ENCODE peak calls at places on chromosomes 5 and 9, in five cellular contexts. L is GM23338, G is fibroblast of lung, M is mesendoderm, X is K562. A is an unnamed sample.
A peak's percentile ranks its signal among the peaks of the same experiment; 100 is the strongest.

GRCh38 chr5:142171270-142171669 is 62.7 kb downstream of the NDFIP1 start:
- DNase-seq in X (no peak), M (no peak), G (no peak), L (peak; percentile 29), A (no peak)

GRCh38 chr5:179267071-179267670 is 78.1 kb downstream of the ADAMTS2 start:
- DNase-seq in M (peak; percentile 27), L (no peak), G (no peak), X (no peak), A (no peak)

GRCh38 chr5:145750194-145750593 is 84.9 kb downstream of the PRELID2 start:
- DNase-seq in G (no peak), M (no peak), X (no peak), L (no peak), A (no peak)

GRCh38 chr5:87076931-87077330 is 190.8 kb upstream of the RASA1 start:
- DNase-seq in X (no peak), M (no peak), G (peak; percentile 54), L (no peak), A (no peak)

GRCh38 chr5:103128202-103128601 is 8.1 kb downstream of the PPIP5K2 start:
- DNase-seq in G (no peak), X (no peak), L (no peak), M (no peak), A (no peak)

GRCh38 chr5:111043712-111044506 is 27.6 kb upstream of the TSLP start:
- DNase-seq in X (peak; percentile 9), L (peak; percentile 40), G (peak; percentile 53), M (peak; percentile 70), A (no peak)

GRCh38 chr9:6197330-6197729 is 18.3 kb upstream of the IL33 start:
- DNase-seq in L (peak; percentile 75), X (peak; percentile 9), M (peak; percentile 63), G (no peak), A (no peak)

GRCh38 chr9:113436753-113437515 is 26.4 kb downstream of the C9orf43 start:
- DNase-seq in L (no peak), M (no peak), G (peak; percentile 27), X (no peak), A (no peak)

GRCh38 chr9:138111607-138112006 is 234.0 kb downstream of the CACNA1B start:
- DNase-seq in L (no peak), M (no peak), X (no peak), G (no peak), A (no peak)

GRCh38 chr9:19416143-19416542 is 7.3 kb downstream of the ACER2 start:
- DNase-seq in G (peak; percentile 75), L (no peak), M (no peak), X (no peak), A (no peak)

GRCh38 chr9:129250786-129251185 is 72.7 kb upstream of the IER5L start:
- DNase-seq in G (peak; percentile 69), L (no peak), M (no peak), X (no peak), A (no peak)

GRCh38 chr5:145937432-145938250 is 1.3 kb downstream of the SH3RF2 start:
- DNase-seq in G (peak; percentile 85), M (peak; percentile 85), X (no peak), L (peak; percentile 40), A (no peak)

GRCh38 chr5:165448773-165449172 is 1943.4 kb downstream of the MAT2B start:
- DNase-seq in L (no peak), M (no peak), X (no peak), G (no peak), A (no peak)

GRCh38 chr9:107312651-107313050 is 29.6 kb downstream of the RAD23B start:
- DNase-seq in G (peak; percentile 20), X (no peak), L (peak; percentile 39), M (peak; percentile 70), A (no peak)

GRCh38 chr5:464446-464842 is 21.5 kb downstream of the EXOC3 start:
- DNase-seq in M (no peak), X (no peak), G (no peak), L (no peak), A (no peak)

GRCh38 chr9:130666393-130667116 is 2.2 kb downstream of the PRDM12 start:
- DNase-seq in G (no peak), L (peak; percentile 45), X (no peak), M (no peak), A (no peak)

GRCh38 chr9:135583686-135584011 is 22.1 kb downstream of the PAEP start:
- DNase-seq in L (no peak), G (no peak), M (no peak), X (no peak), A (no peak)

GRCh38 chr5:181118369-181118768 is 12.6 kb downstream of the OR2V1 start:
- DNase-seq in G (no peak), L (no peak), X (no peak), M (no peak), A (no peak)

GRCh38 chr5:149177911-149178565 is 36.7 kb downstream of the ABLIM3 start:
- DNase-seq in X (no peak), L (peak; percentile 47), G (peak; percentile 44), M (peak; percentile 63), A (no peak)

GRCh38 chr5:58825899-58826298 is 243.0 kb downstream of the RAB3C start:
- DNase-seq in M (no peak), X (no peak), G (no peak), L (no peak), A (no peak)

GRCh38 chr9:70747335-70747734 is 332.9 kb upstream of the KLF9 start:
- DNase-seq in M (no peak), G (peak; percentile 6), L (no peak), X (no peak), A (no peak)

GRCh38 chr5:149429839-149430721 is 51.0 kb upstream of the IL17B start:
- DNase-seq in X (peak; percentile 90), G (peak; percentile 34), M (peak; percentile 95), L (peak; percentile 67), A (no peak)

GRCh38 chr5:132439521-132440206 is 50.9 kb downstream of the IRF1 start:
- DNase-seq in X (no peak), L (no peak), M (no peak), G (peak; percentile 94), A (no peak)

GRCh38 chr9:124897570-124898460 is 35.9 kb downstream of the ARPC5L start:
- DNase-seq in X (no peak), L (no peak), G (no peak), M (no peak), A (no peak)

GRCh38 chr5:72557147-72557501 is 49.9 kb upstream of the ZNF366 start:
- DNase-seq in M (no peak), X (no peak), L (no peak), G (no peak), A (no peak)

GRCh38 chr5:72556351-72557146 is 49.3 kb upstream of the ZNF366 start:
- DNase-seq in X (no peak), G (peak; percentile 61), M (peak; percentile 93), L (peak; percentile 92), A (peak; percentile 33)

GRCh38 chr5:72555871-72556270 is 48.7 kb upstream of the ZNF366 start:
- DNase-seq in G (no peak), M (peak; percentile 56), X (no peak), L (no peak), A (no peak)

GRCh38 chr5:72558383-72558782 is 51.2 kb upstream of the ZNF366 start:
- DNase-seq in M (no peak), L (no peak), G (no peak), X (no peak), A (no peak)

DNA sequence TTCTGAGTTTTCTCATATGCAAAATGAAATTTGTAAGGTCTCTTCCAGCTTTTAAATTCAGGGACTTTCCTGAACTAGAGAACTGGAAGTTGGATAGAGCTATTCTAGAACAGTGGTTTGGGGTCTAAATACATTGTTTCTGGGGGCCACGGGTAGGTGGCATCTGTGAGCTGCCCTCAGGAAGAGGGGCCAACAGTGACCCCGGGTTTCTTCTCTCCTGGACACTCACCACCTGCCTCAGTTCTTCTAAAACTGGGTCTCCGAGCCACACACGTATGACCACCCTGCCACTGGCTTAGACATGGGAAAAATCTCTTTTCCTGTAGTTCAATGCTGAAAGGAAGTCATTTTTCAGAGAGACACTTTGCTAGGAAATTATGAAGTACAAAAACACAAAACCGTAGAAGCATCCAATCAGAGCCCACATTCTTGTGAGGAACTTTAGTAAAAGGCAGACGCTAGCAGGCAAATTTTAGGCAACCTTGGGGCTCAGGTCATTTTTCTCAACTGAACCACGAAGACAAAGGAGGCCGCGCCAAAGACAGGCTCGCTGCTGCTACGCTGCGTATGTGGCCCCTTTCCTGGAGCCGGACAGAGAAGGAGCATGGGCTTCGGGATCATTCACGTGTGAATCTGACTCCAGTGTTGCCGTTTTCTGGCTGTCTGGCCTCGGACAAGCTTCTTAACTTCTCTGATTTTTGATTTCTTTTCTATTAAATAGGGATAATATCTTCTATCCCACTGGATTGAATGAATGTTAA is 50.5 kb upstream of the ZNF366 start:
- DNase-seq in G (no peak), X (no peak), L (no peak), M (no peak), A (no peak)
- H3K4me2 ChIP-seq in G (no peak overlapping the region), X (no peak overlapping the region), L (peak overlapping the region; percentile 79), M (no peak overlapping the region), A (no peak overlapping the region)

GRCh38 chr5:14109771-14110170 is 33.4 kb upstream of the TRIO start:
- DNase-seq in L (no peak), X (no peak), M (peak; percentile 31), G (no peak), A (no peak)
- H3K4me2 ChIP-seq in L (no peak overlapping the region), X (no peak overlapping the region), M (no peak overlapping the region), G (no peak overlapping the region), A (no peak overlapping the region)

GRCh38 chr9:79257671-79258410 is 313.9 kb upstream of the TLE4 start:
- DNase-seq in X (no peak), L (peak; percentile 10), M (no peak), G (peak; percentile 27), A (no peak)

GRCh38 chr9:79255681-79256080 is 316.1 kb upstream of the TLE4 start:
- DNase-seq in L (no peak), G (peak; percentile 53), X (no peak), M (no peak), A (no peak)

GRCh38 chr9:79256691-79257213 is 315.0 kb upstream of the TLE4 start:
- DNase-seq in M (no peak), X (no peak), G (peak; percentile 99), L (peak; percentile 26), A (no peak)

GRCh38 chr9:79254900-79255651 is 316.7 kb upstream of the TLE4 start:
- DNase-seq in L (peak; percentile 82), G (peak; percentile 69), M (peak; percentile 59), X (no peak), A (no peak)

GRCh38 chr9:79257215-79257614 is 314.6 kb upstream of the TLE4 start:
- DNase-seq in G (peak; percentile 62), X (no peak), M (no peak), L (peak; percentile 38), A (no peak)
- H3K4me2 ChIP-seq in G (peak overlapping the region; percentile 8), X (no peak overlapping the region), M (no peak overlapping the region), L (no peak overlapping the region), A (no peak overlapping the region)

DNA sequence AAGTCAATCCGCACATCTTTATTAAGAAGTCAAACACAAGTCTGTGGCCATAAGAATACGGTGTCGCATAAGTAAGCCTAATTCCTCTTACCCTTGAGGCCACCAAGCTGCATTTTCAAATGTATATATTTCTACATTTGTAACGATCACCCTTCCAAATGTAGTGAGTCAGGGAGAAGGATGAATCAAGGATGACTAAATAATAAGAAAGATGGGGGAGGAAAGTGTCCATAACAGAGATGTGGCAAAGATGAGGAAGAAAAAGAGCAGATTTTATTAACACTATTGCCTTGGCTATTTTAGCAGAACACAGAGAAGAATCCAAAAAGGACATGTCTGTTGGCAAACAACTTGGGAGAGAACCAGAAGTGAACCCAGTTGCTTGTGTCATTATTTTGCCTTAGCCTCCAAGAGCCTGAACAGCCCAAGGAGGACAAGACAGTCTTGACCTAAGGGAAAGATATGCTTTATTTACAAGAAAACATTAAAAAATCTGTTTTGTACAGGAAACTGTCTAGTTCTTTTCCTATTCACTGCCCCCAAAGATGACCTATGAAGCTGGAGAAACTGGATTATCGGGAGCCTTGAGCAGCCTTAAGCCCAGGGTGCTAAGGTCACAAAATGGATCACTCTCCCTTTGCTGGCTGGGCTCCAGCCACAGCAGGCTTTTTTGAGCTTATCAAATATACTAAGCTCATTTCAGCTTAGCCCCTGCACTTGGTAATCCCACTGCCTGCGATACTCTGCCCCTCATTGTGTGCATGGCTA is 101.5 kb downstream of the PLCXD3 start:
- DNase-seq in X (no peak), L (no peak), M (peak; percentile 33), G (peak; percentile 58), A (no peak)
- H3K4me2 ChIP-seq in X (no peak overlapping the region), L (no peak overlapping the region), M (no peak overlapping the region), G (no peak overlapping the region), A (no peak overlapping the region)